ENCODE peak calls at places on chromosome 21, in six cellular contexts. F is HL-60; D is spleen; V is central memory CD4-positive, alpha-beta T cell; X is CD4-positive, CD25-positive, alpha-beta regulatory T cell; Q is stimulated activated CD4-positive, alpha-beta T cell treated with anti-CD3 and anti-CD28 coated beads, TNF-alpha, amount 100 ng/mL, for 24 hours. B is an unnamed sample.

GRCh38 chr21:44952116-44952928 is 12.5 kb downstream of the SLX9 start:
- DNase-seq in F (no peak), X (no peak), V (no peak), D (peak), Q (no peak), B (no peak)

GRCh38 chr21:45293214-45293725 is 5.6 kb upstream of the POFUT2 start:
- DNase-seq in Q (no peak), V (no peak), F (no peak), D (no peak), X (no peak), B (no peak)

GRCh38 chr21:14466715-14467114 is 79.4 kb downstream of the SAMSN1 start:
- DNase-seq in X (no peak), F (no peak), Q (no peak), D (no peak), V (no peak), B (no peak)

GRCh38 chr21:43355925-43356289 is 71.0 kb downstream of the SIK1 start:
- DNase-seq in V (no peak), F (no peak), Q (no peak), D (no peak), X (no peak), B (no peak)

GRCh38 chr21:44514746-44515358 is 25.1 kb downstream of the KRTAP10-1 start:
- DNase-seq in V (no peak), Q (no peak), X (no peak), D (no peak), F (no peak), B (no peak)

GRCh38 chr21:23585419-23585818 is 2021.9 kb downstream of the MRPL39 start:
- DNase-seq in Q (no peak), D (no peak), V (no peak), X (no peak), F (no peak), B (no peak)

GRCh38 chr21:43979654-43980053 is 32.5 kb upstream of the TRAPPC10 start:
- DNase-seq in D (no peak), V (no peak), Q (no peak), X (no peak), F (no peak), B (no peak)

GRCh38 chr21:8990326-8991087 is 1530.9 kb upstream of the TPTE start:
- DNase-seq in F (no peak), X (no peak), Q (no peak), V (no peak), D (no peak), B (peak)

GRCh38 chr21:37869661-37870060 is 46.6 kb downstream of the KCNJ6 start:
- DNase-seq in Q (no peak), D (no peak), F (no peak), X (no peak), V (no peak), B (no peak)

GRCh38 chr21:31665397-31665796 is 5.9 kb downstream of the SOD1 start:
- DNase-seq in F (no peak), Q (no peak), D (no peak), V (peak), X (peak), B (no peak)

GRCh38 chr21:20739421-20739820 is 258.8 kb upstream of the NCAM2 start:
- DNase-seq in Q (no peak), D (no peak), F (no peak), V (no peak), X (no peak), B (no peak)